ENCODE peak calls at places on chromosome 13, in five cellular contexts. D is brain microvascular endothelial cell, O is tibial nerve, H is kidney epithelial cell, S is GM12878. N is an unnamed sample. For H3K36me3, the result is how much of the 10 kb centered on the place peaks cover.

GRCh38 chr13:71864094-71864980 is 2.7 kb downstream of the DACH1 start:
- DNase-seq in O (no peak), H (no peak), S (no peak), D (peak), N (peak)

GRCh38 chr13:39481493-39481892 is 121.5 kb downstream of the LHFPL6 start:
- DNase-seq in H (no peak), S (no peak), D (no peak), O (no peak), N (no peak)

GRCh38 chr13:106349080-106349841 is 186.2 kb downstream of the EFNB2 start:
- DNase-seq in D (peak), S (no peak), H (peak), O (no peak), N (peak)

GRCh38 chr13:60080871-60081270 is 82.9 kb downstream of the DIAPH3 start:
- DNase-seq in D (no peak), S (no peak), H (no peak), O (no peak), N (no peak)

GRCh38 chr13:40247845-40248244 is 418.6 kb downstream of the FOXO1 start:
- DNase-seq in S (no peak), H (no peak), D (peak), O (no peak), N (no peak)

GRCh38 chr13:31476266-31476665 is 263.1 kb upstream of the RXFP2 start:
- DNase-seq in D (peak), S (no peak), H (no peak), O (no peak), N (no peak)

GRCh38 chr13:63435668-63436275 is 2020.1 kb upstream of the PCDH20 start:
- DNase-seq in D (peak), H (peak), O (no peak), S (no peak), N (no peak)

GRCh38 chr13:25180795-25181537 is 8.9 kb upstream of the AMER2 start:
- DNase-seq in S (peak), H (no peak), D (no peak), O (no peak), N (no peak)

GRCh38 chr13:61810065-61810464 is 394.4 kb upstream of the PCDH20 start:
- DNase-seq in S (no peak), O (no peak), H (no peak), D (no peak), N (no peak)

GRCh38 chr13:105165449-105166125 is 1369.9 kb downstream of the EFNB2 start:
- DNase-seq in H (peak), S (peak), D (no peak), O (no peak), N (no peak)

GRCh38 chr13:48591889-48592725 is 59.2 kb upstream of the RCBTB2 start:
- DNase-seq in S (no peak), D (no peak), O (no peak), H (no peak), N (no peak)

GRCh38 chr13:110913322-110913721 is 1.5 kb downstream of the ANKRD10 start:
- DNase-seq in H (no peak), O (no peak), S (no peak), D (no peak), N (peak)

GRCh38 chr13:64640002-64640401 is 2590.1 kb downstream of the PCDH9 start:
- DNase-seq in O (no peak), S (no peak), H (no peak), D (no peak), N (no peak)

GRCh38 chr13:110575322-110576069 is 14.0 kb upstream of the RAB20 start:
- DNase-seq in S (peak), D (peak), H (no peak), O (no peak), N (peak)

GRCh38 chr13:36815069-36815468 is 4.0 kb upstream of the RFXAP start:
- DNase-seq in O (no peak), H (no peak), S (no peak), D (no peak), N (no peak)

GRCh38 chr13:69959041-69959440 is 148.6 kb upstream of the ATXN8OS start:
- DNase-seq in S (no peak), H (no peak), O (no peak), D (no peak), N (no peak)

GRCh38 chr13:95607363-95607762 is 37.1 kb downstream of the DZIP1 start:
- DNase-seq in O (no peak), S (no peak), D (peak), H (peak), N (no peak)

GRCh38 chr13:60267498-60268202 is 103.9 kb upstream of the DIAPH3 start:
- DNase-seq in D (no peak), H (no peak), O (no peak), S (no peak), N (no peak)

GRCh38 chr13:49373699-49374098 is 70.2 kb downstream of the CAB39L start:
- DNase-seq in O (no peak), S (no peak), D (peak), H (no peak), N (no peak)

GRCh38 chr13:58704953-58705352 is 1073.4 kb downstream of the PCDH17 start:
- DNase-seq in O (no peak), H (no peak), S (no peak), D (no peak), N (no peak)

GRCh38 chr13:74883834-74884233 is 598.1 kb downstream of the TBC1D4 start:
- DNase-seq in D (no peak), S (no peak), O (no peak), H (no peak), N (no peak)

GRCh38 chr13:65808061-65808460 is 1422.1 kb downstream of the PCDH9 start:
- DNase-seq in O (no peak), D (peak), S (no peak), H (no peak), N (no peak)

GRCh38 chr13:66864627-66865026 is 365.5 kb downstream of the PCDH9 start:
- DNase-seq in H (no peak), S (no peak), D (no peak), O (no peak), N (no peak)

GRCh38 chr13:70814684-70815083 is 706.4 kb upstream of the KLHL1 start:
- DNase-seq in O (no peak), H (no peak), S (no peak), D (no peak), N (no peak)

GRCh38 chr13:99431927-99432636 is 69.2 kb upstream of the TM9SF2 start:
- DNase-seq in D (no peak), O (no peak), S (peak), H (no peak), N (peak)

GRCh38 chr13:111397202-111397880 is 76.9 kb downstream of the TEX29 start:
- DNase-seq in H (no peak), O (no peak), S (no peak), D (no peak), N (no peak)

GRCh38 chr13:61600360-61601033 is 184.8 kb upstream of the PCDH20 start:
- DNase-seq in H (no peak), D (no peak), S (no peak), O (no peak), N (no peak)

GRCh38 chr13:99605417-99606321 is 104.4 kb downstream of the TM9SF2 start:
- DNase-seq in H (no peak), D (no peak), O (no peak), S (no peak), N (peak)

GRCh38 chr13:87656311-87656710 is 14.9 kb upstream of the SLITRK5 start:
- DNase-seq in S (no peak), H (no peak), O (no peak), D (no peak), N (no peak)

GRCh38 chr13:87954116-87954515 is 282.9 kb downstream of the SLITRK5 start:
- DNase-seq in O (no peak), S (no peak), D (no peak), H (no peak), N (no peak)

GRCh38 chr13:108859202-108860012 is 230.0 kb downstream of the MYO16 start:
- DNase-seq in D (peak), O (no peak), S (no peak), H (peak), N (no peak)

GRCh38 chr13:98429081-98429480 is 147.8 kb downstream of the STK24 start:
- DNase-seq in H (no peak), O (no peak), S (no peak), D (no peak), N (no peak)

GRCh38 chr13:30736921-30737320 is 1.6 kb downstream of the ALOX5AP start:
- DNase-seq in O (no peak), S (no peak), D (no peak), H (no peak), N (no peak)

GRCh38 chr13:33169273-33169980 is 116.1 kb downstream of the STARD13 start:
- DNase-seq in S (no peak), O (no peak), D (peak), H (peak), N (no peak)
- H3K36me3 ChIP-seq in S (under half), O (under half), D (under half), H (under half), N (under half)

GRCh38 chr13:114244637-114245036 is 9.9 kb downstream of the CDC16 start:
- DNase-seq in D (no peak), O (no peak), S (no peak), H (no peak), N (no peak)

GRCh38 chr13:114237415-114238112 is 2.9 kb downstream of the CDC16 start:
- DNase-seq in S (no peak), O (no peak), D (no peak), H (no peak), N (no peak)

GRCh38 chr13:114236224-114236623 is 1.5 kb downstream of the CDC16 start:
- DNase-seq in S (no peak), H (no peak), O (no peak), D (no peak), N (no peak)

DNA sequence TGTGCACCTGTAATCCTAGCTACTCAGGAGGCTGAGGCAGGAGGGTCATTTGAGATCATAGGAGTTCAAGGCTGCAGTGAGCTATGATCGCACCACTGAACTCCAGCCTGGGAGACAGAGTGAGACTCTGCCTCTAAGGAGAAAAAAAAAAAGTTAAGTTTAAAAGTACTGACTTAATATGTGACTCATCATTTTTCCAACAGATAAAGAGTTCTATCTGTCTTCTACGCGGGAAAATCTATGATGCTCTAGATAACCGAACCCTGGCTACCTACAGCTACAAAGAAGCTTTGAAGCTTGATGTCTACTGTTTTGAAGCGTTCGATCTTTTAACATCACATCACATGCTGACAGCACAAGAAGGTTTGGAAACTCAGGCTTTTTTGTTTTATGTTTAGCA is 7.2 kb downstream of the CDC16 start:
- DNase-seq in D (no peak), O (no peak), H (no peak), S (no peak), N (no peak)
- H3K36me3 ChIP-seq in D (half or more), O (under half), H (under half), S (half or more), N (half or more)

DNA sequence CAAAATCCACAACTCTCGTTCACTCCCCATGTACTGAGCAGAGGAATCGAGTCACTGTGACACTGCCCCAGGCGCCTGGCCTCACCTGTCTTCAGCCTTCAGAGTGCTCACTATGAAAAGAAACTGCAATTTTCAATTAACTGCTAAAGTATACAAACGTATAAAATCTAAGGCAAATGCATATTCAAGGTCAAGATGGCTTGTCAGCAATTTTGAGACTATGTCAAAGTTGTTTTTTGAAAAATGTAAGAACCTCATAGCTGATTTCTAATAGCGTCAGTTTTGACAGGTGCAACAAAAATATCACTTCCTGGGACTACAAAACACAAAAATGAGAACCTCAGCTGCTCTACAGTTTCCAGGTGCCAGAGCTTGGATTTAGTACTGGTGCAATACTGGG is 31.4 kb downstream of the TUBGCP3 start:
- DNase-seq in H (no peak), D (no peak), S (no peak), O (no peak), N (no peak)
- H3K36me3 ChIP-seq in H (under half), D (under half), S (under half), O (under half), N (under half)

GRCh38 chr13:52651880-52652169 is 811 bp upstream of the SUGT1 start:
- DNase-seq in D (no peak), S (no peak), H (no peak), O (no peak), N (no peak)
- H3K36me3 ChIP-seq in D (under half), S (under half), H (under half), O (under half), N (under half)

GRCh38 chr13:114072421-114072820 is 60.0 kb downstream of the RASA3 start:
- DNase-seq in D (no peak), H (no peak), S (no peak), O (peak), N (no peak)

GRCh38 chr13:114073881-114074551 is 58.4 kb downstream of the RASA3 start:
- DNase-seq in O (peak), S (no peak), H (no peak), D (no peak), N (no peak)

GRCh38 chr13:114070098-114070799 is 62.2 kb downstream of the RASA3 start:
- DNase-seq in H (no peak), D (no peak), S (no peak), O (peak), N (no peak)

GRCh38 chr13:114071441-114071840 is 61.0 kb downstream of the RASA3 start:
- DNase-seq in O (peak), D (no peak), H (no peak), S (no peak), N (no peak)

GRCh38 chr13:114071991-114072390 is 60.4 kb downstream of the RASA3 start:
- DNase-seq in O (peak), H (no peak), S (no peak), D (no peak), N (no peak)
- H3K36me3 ChIP-seq in O (under half), H (under half), S (under half), D (under half), N (under half)

DNA sequence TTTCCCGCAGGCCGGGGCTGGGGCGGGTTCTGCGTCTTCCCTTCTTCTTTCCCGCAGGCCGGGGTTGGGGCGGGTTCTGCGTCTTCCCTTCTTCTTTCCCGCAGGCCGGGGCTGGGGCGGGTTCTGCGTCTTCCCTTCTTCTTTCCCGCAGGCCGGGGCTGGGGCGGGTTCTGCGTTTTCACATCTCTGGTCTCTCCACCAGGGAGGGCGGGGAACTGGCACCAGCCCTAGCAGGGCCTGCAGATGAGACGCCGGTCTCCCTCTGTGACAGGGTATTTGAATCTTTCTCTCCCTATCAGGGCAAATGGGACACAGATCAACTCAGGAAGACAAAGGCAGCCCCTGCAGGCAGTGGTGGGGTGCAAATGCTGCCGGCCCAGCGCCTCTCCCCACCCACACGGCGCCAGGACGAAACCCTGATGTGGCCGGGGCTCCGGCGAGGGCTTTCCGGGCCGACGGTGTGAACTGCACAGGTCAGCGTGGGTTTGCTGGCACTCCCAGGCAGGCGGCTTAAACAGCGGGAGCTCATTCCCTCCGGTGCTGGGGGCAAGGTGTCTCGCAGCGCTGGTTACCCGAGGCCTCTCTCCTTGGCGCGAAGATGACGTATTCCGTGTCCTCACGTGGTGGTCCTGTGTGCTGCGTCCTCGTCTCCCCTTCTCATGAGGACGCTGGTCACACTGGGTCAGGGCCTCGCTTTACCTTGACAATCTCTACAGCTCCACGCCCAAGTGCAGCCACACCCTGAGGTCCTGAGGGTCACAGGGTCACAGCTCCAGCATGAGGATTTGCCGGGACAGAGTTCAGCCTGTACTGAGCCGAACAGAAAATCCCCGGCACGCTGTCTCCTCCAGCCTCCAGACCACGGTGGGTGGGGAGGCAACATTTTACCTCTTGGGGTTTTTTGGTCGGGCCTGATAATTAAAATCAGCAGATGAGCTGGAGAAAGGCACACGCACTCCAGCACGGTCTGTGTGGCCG is 717 bp upstream of the C13orf46 start:
- DNase-seq in O (no peak), S (no peak), D (no peak), H (no peak), N (peak)
- H3K36me3 ChIP-seq in O (under half), S (under half), D (under half), H (under half), N (under half)

GRCh38 chr13:77048592-77048991 is 21.6 kb upstream of the FBXL3 start:
- DNase-seq in D (no peak), O (no peak), S (no peak), H (no peak), N (peak)

GRCh38 chr13:77056382-77056781 is 29.4 kb upstream of the FBXL3 start:
- DNase-seq in O (no peak), D (no peak), S (no peak), H (peak), N (no peak)

GRCh38 chr13:77055158-77055557 is 28.2 kb upstream of the FBXL3 start:
- DNase-seq in H (no peak), S (no peak), D (no peak), O (no peak), N (no peak)

GRCh38 chr13:77056886-77057285 is 29.9 kb upstream of the FBXL3 start:
- DNase-seq in D (no peak), H (no peak), O (no peak), S (no peak), N (no peak)

DNA sequence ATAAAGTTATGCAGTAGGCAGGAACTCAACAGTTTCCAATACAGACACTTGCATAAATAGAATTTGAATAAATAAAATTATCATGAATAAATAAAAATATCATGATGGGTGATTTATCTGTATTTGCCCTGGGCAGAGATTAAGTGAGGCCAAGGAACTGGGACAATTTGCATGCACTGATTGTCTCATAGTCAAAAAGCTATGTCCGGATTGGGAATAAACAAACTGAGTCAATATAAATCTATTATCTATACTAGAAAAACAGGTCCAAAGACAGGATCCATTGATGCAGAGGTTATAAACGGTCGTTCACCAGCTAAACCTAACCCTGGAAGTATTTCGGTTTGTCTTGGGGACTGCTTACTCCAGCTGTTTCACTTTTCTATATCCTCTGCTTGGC is 26.2 kb upstream of the FBXL3 start:
- DNase-seq in S (no peak), D (no peak), H (no peak), O (no peak), N (no peak)
- H3K36me3 ChIP-seq in S (under half), D (under half), H (under half), O (under half), N (under half)

N was measured in H7.